ENCODE peak calls at places on chromosomes 16 and 17, in four cellular contexts. D is A549, J is adrenal gland, O is foreskin fibroblast. X is an unnamed sample.

GRCh38 chr17:71302721-71303549 is 817.9 kb upstream of the SOX9 start:
- DNase-seq in D (no peak), J (no peak), O (no peak), X (no peak)

GRCh38 chr17:63932008-63932561 is at the start of gene CD79B:
- DNase-seq in D (no peak), O (no peak), J (no peak), X (no peak)

GRCh38 chr17:80761421-80761871 is 216.8 kb downstream of the RPTOR start:
- DNase-seq in D (peak), J (no peak), O (peak), X (no peak)

GRCh38 chr16:65126845-65127624 is 5.2 kb upstream of the CDH11 start:
- DNase-seq in O (no peak), J (no peak), D (no peak), X (no peak)

GRCh38 chr17:21530841-21531240 is 154.7 kb downstream of the KCNJ12 start:
- DNase-seq in D (no peak), J (no peak), O (no peak), X (no peak)

GRCh38 chr16:72480926-72481325 is 309.0 kb upstream of the PMFBP1 start:
- DNase-seq in D (no peak), O (no peak), J (no peak), X (peak)

GRCh38 chr16:85246473-85246872 is 134.2 kb upstream of the CIBAR2 start:
- DNase-seq in D (no peak), O (no peak), J (no peak), X (no peak)

GRCh38 chr16:1918312-1918889 is at the start of gene HS3ST6:
- DNase-seq in D (no peak), O (no peak), J (no peak), X (no peak)

GRCh38 chr17:69047368-69048263 is 13.1 kb downstream of the ABCA9 start:
- DNase-seq in O (peak), D (no peak), J (peak), X (peak)

GRCh38 chr17:41777157-41777578 is 9.3 kb downstream of the JUP start:
- DNase-seq in D (peak), O (no peak), J (no peak), X (no peak)
- TF ChIP-seq CTCF in D (peak), O (no peak), J (no peak), X (peak)

DNA sequence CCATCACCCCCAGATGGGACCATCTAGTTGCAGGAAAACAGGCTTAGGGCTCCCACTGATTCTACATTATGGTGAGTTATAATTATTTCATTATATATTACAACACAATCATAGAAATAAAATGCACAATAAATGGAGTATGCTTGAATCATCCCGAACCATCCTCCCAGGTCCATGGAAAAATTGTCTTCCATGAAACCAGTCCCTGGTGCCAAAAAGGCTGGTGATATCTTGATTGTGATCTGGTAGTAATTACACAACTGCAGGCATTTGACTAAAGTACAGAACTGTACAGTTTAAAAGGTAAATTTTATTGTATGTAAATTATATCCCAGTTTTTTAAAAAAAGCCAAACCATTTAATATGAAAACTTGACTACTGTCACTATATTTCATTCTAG is 7.5 kb downstream of the CEP20 start:
- DNase-seq in J (no peak), D (no peak), O (no peak), X (no peak)
- H3K4me3 ChIP-seq in J (no peak), D (no peak), O (no peak), X (no peak)

GRCh38 chr17:74768069-74768762 is 7.9 kb downstream of the NAT9 start:
- DNase-seq in O (peak), D (no peak), J (peak), X (no peak)
- TF ChIP-seq CTCF in O (no peak), D (no peak), J (no peak), X (no peak)

DNA sequence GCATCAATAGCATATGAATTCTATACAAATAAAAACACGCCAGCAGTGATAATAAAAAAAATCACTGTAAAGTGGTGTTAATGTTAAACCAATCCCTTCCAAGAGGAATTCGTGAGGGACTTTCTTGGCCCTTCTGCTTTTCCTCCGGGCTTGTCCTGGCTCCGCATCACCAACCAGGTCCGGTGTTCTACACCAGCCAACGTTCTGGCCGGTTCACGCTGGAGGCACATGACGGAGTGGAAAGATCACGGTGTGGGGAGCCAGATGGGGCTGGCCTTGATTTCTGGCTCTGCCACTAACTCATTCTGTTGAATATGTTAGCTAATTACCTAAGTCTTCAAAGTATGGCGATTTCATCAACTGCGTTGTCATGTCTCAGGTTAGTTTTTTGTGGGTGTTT is 1.4 kb upstream of the KRTAP29-1 start:
- DNase-seq in J (no peak), D (no peak), O (no peak), X (no peak)
- H3K4me3 ChIP-seq in J (no peak), D (no peak), O (no peak), X (no peak)

GRCh38 chr16:61045931-61046330 is 990.3 kb downstream of the CDH8 start:
- DNase-seq in D (no peak), O (no peak), J (no peak), X (no peak)
- TF ChIP-seq CTCF in D (no peak), O (no peak), J (no peak), X (no peak)

GRCh38 chr16:50274771-50275415 is 8.5 kb downstream of the ADCY7 start:
- DNase-seq in D (no peak), J (no peak), O (no peak), X (no peak)
- H3K4me3 ChIP-seq in D (no peak), J (no peak), O (no peak), X (no peak)

X was measured in AG09309.